ENCODE peak calls at places on chromosomes 5 and 9, in six cellular contexts. One of them, this sample, is unnamed.

GRCh38 chr5:125657936-125658335 is 765.3 kb upstream of the GRAMD2B start:
- DNase-seq in CD8-positive, alpha-beta memory T cell: no peak
- DNase-seq in Panc1: no peak
- DNase-seq in CD4-positive, alpha-beta memory T cell: no peak
- DNase-seq in pancreas: no peak
- DNase-seq in Karpas-422: no peak
- DNase-seq in this sample: no peak

GRCh38 chr9:5435912-5436311 is 1.8 kb downstream of the PLGRKT start:
- DNase-seq in pancreas: no peak
- DNase-seq in Panc1: no peak
- DNase-seq in Karpas-422: no peak
- DNase-seq in CD4-positive, alpha-beta memory T cell: no peak
- DNase-seq in CD8-positive, alpha-beta memory T cell: no peak
- DNase-seq in this sample: no peak

GRCh38 chr5:163564321-163564924 is 59.0 kb downstream of the MAT2B start:
- DNase-seq in pancreas: peak; percentile 76
- DNase-seq in Karpas-422: peak; percentile 86
- DNase-seq in CD4-positive, alpha-beta memory T cell: peak; percentile 61
- DNase-seq in CD8-positive, alpha-beta memory T cell: peak; percentile 29
- DNase-seq in Panc1: peak; percentile 53
- DNase-seq in this sample: peak; percentile 33

GRCh38 chr5:59525957-59526356 is 367.6 kb downstream of the PDE4D start:
- DNase-seq in pancreas: no peak
- DNase-seq in CD8-positive, alpha-beta memory T cell: no peak
- DNase-seq in CD4-positive, alpha-beta memory T cell: no peak
- DNase-seq in Panc1: no peak
- DNase-seq in Karpas-422: no peak
- DNase-seq in this sample: no peak

GRCh38 chr9:131203438-131204219 is 72.7 kb downstream of the FAM78A start:
- DNase-seq in CD8-positive, alpha-beta memory T cell: no peak
- DNase-seq in Karpas-422: peak; percentile 56
- DNase-seq in CD4-positive, alpha-beta memory T cell: no peak
- DNase-seq in Panc1: no peak
- DNase-seq in pancreas: no peak
- DNase-seq in this sample: no peak

GRCh38 chr9:38119570-38119969 is 50.5 kb upstream of the SHB start:
- DNase-seq in Karpas-422: no peak
- DNase-seq in CD8-positive, alpha-beta memory T cell: no peak
- DNase-seq in CD4-positive, alpha-beta memory T cell: no peak
- DNase-seq in Panc1: no peak
- DNase-seq in pancreas: peak; percentile 3
- DNase-seq in this sample: no peak

GRCh38 chr9:129209580-129209979 is 31.5 kb upstream of the IER5L start:
- DNase-seq in Karpas-422: no peak
- DNase-seq in CD8-positive, alpha-beta memory T cell: no peak
- DNase-seq in pancreas: no peak
- DNase-seq in Panc1: no peak
- DNase-seq in CD4-positive, alpha-beta memory T cell: no peak
- DNase-seq in this sample: no peak

GRCh38 chr5:78540335-78541057 is 108.1 kb downstream of the LHFPL2 start:
- DNase-seq in Panc1: no peak
- DNase-seq in CD4-positive, alpha-beta memory T cell: no peak
- DNase-seq in Karpas-422: no peak
- DNase-seq in CD8-positive, alpha-beta memory T cell: no peak
- DNase-seq in pancreas: no peak
- DNase-seq in this sample: no peak

GRCh38 chr5:167294861-167295685 is 996.4 kb upstream of the WWC1 start:
- DNase-seq in CD8-positive, alpha-beta memory T cell: no peak
- DNase-seq in CD4-positive, alpha-beta memory T cell: no peak
- DNase-seq in pancreas: no peak
- DNase-seq in Panc1: peak; percentile 58
- DNase-seq in Karpas-422: no peak
- DNase-seq in this sample: peak; percentile 41

GRCh38 chr5:50881407-50881806 is 215.0 kb downstream of the PARP8 start:
- DNase-seq in pancreas: no peak
- DNase-seq in CD4-positive, alpha-beta memory T cell: no peak
- DNase-seq in Panc1: no peak
- DNase-seq in CD8-positive, alpha-beta memory T cell: no peak
- DNase-seq in Karpas-422: no peak
- DNase-seq in this sample: no peak

GRCh38 chr5:98927242-98927987 is 1.4 kb downstream of the CHD1 start:
- DNase-seq in CD8-positive, alpha-beta memory T cell: peak; percentile 74
- DNase-seq in Karpas-422: peak; percentile 70
- DNase-seq in CD4-positive, alpha-beta memory T cell: peak; percentile 84
- DNase-seq in pancreas: no peak
- DNase-seq in Panc1: no peak
- DNase-seq in this sample: peak; percentile 39

GRCh38 chr5:168965638-168966037 is 335.3 kb downstream of the SLIT3 start:
- DNase-seq in CD4-positive, alpha-beta memory T cell: no peak
- DNase-seq in CD8-positive, alpha-beta memory T cell: no peak
- DNase-seq in pancreas: no peak
- DNase-seq in Karpas-422: no peak
- DNase-seq in Panc1: no peak
- DNase-seq in this sample: no peak

GRCh38 chr9:132651259-132651658 is 18.5 kb downstream of the DDX31 start:
- DNase-seq in CD8-positive, alpha-beta memory T cell: no peak
- DNase-seq in pancreas: no peak
- DNase-seq in CD4-positive, alpha-beta memory T cell: no peak
- DNase-seq in Panc1: no peak
- DNase-seq in Karpas-422: no peak
- DNase-seq in this sample: peak; percentile 85

GRCh38 chr9:27193886-27194285 is 84.9 kb downstream of the TEK start:
- DNase-seq in pancreas: no peak
- DNase-seq in Panc1: no peak
- DNase-seq in CD4-positive, alpha-beta memory T cell: no peak
- DNase-seq in Karpas-422: no peak
- DNase-seq in CD8-positive, alpha-beta memory T cell: no peak
- DNase-seq in this sample: no peak

GRCh38 chr5:109830955-109831502 is 141.3 kb downstream of the MAN2A1 start:
- DNase-seq in CD8-positive, alpha-beta memory T cell: no peak
- DNase-seq in CD4-positive, alpha-beta memory T cell: no peak
- DNase-seq in pancreas: no peak
- DNase-seq in Karpas-422: no peak
- DNase-seq in Panc1: no peak
- DNase-seq in this sample: no peak

GRCh38 chr9:131960311-131960710 is 119.4 kb downstream of the MED27 start:
- DNase-seq in CD4-positive, alpha-beta memory T cell: no peak
- DNase-seq in Panc1: no peak
- DNase-seq in CD8-positive, alpha-beta memory T cell: no peak
- DNase-seq in pancreas: no peak
- DNase-seq in Karpas-422: no peak
- DNase-seq in this sample: no peak

GRCh38 chr9:79759460-79759859 is 187.7 kb downstream of the TLE4 start:
- DNase-seq in Panc1: no peak
- DNase-seq in CD4-positive, alpha-beta memory T cell: no peak
- DNase-seq in CD8-positive, alpha-beta memory T cell: no peak
- DNase-seq in pancreas: no peak
- DNase-seq in Karpas-422: no peak
- DNase-seq in this sample: no peak

GRCh38 chr9:95505072-95505471 is 11.7 kb downstream of the PTCH1 start:
- DNase-seq in CD8-positive, alpha-beta memory T cell: no peak
- DNase-seq in Panc1: no peak
- DNase-seq in pancreas: no peak
- DNase-seq in Karpas-422: no peak
- DNase-seq in CD4-positive, alpha-beta memory T cell: no peak
- DNase-seq in this sample: no peak

GRCh38 chr9:91028166-91028827 is 226.7 kb downstream of the SYK start:
- DNase-seq in Panc1: no peak
- DNase-seq in Karpas-422: no peak
- DNase-seq in CD8-positive, alpha-beta memory T cell: no peak
- DNase-seq in CD4-positive, alpha-beta memory T cell: no peak
- DNase-seq in pancreas: no peak
- DNase-seq in this sample: no peak

GRCh38 chr5:67235399-67236110 is 39.0 kb upstream of the CD180 start:
- DNase-seq in pancreas: peak; percentile 21
- DNase-seq in CD8-positive, alpha-beta memory T cell: no peak
- DNase-seq in Panc1: no peak
- DNase-seq in Karpas-422: no peak
- DNase-seq in CD4-positive, alpha-beta memory T cell: no peak
- DNase-seq in this sample: no peak

GRCh38 chr5:126513703-126514102 is 81.3 kb downstream of the ALDH7A1 start:
- DNase-seq in CD8-positive, alpha-beta memory T cell: no peak
- DNase-seq in pancreas: no peak
- DNase-seq in CD4-positive, alpha-beta memory T cell: no peak
- DNase-seq in Panc1: no peak
- DNase-seq in Karpas-422: no peak
- DNase-seq in this sample: no peak

GRCh38 chr9:112013261-112013660 is 116.6 kb downstream of the UGCG start:
- DNase-seq in CD4-positive, alpha-beta memory T cell: no peak
- DNase-seq in pancreas: no peak
- DNase-seq in Karpas-422: no peak
- DNase-seq in CD8-positive, alpha-beta memory T cell: no peak
- DNase-seq in Panc1: no peak
- DNase-seq in this sample: no peak

GRCh38 chr9:113957778-113958430 is 81.8 kb downstream of the ZNF618 start:
- DNase-seq in Panc1: no peak
- DNase-seq in CD8-positive, alpha-beta memory T cell: no peak
- DNase-seq in pancreas: peak; percentile 37
- DNase-seq in Karpas-422: no peak
- DNase-seq in CD4-positive, alpha-beta memory T cell: no peak
- DNase-seq in this sample: no peak

GRCh38 chr5:102764381-102765005 is 9.4 kb downstream of the PAM start:
- DNase-seq in Panc1: no peak
- DNase-seq in pancreas: no peak
- DNase-seq in CD4-positive, alpha-beta memory T cell: peak; percentile 10
- DNase-seq in CD8-positive, alpha-beta memory T cell: peak; percentile 25
- DNase-seq in Karpas-422: no peak
- DNase-seq in this sample: no peak

GRCh38 chr9:22625540-22625939 is 178.9 kb downstream of the DMRTA1 start:
- DNase-seq in CD8-positive, alpha-beta memory T cell: no peak
- DNase-seq in pancreas: no peak
- DNase-seq in Panc1: no peak
- DNase-seq in CD4-positive, alpha-beta memory T cell: no peak
- DNase-seq in Karpas-422: no peak
- DNase-seq in this sample: no peak

GRCh38 chr9:124257865-124258764 is at the start of gene NEK6:
- DNase-seq in pancreas: no peak
- DNase-seq in CD4-positive, alpha-beta memory T cell: peak; percentile 52
- DNase-seq in Panc1: no peak
- DNase-seq in Karpas-422: peak; percentile 77
- DNase-seq in CD8-positive, alpha-beta memory T cell: peak; percentile 52
- DNase-seq in this sample: peak; percentile 69

GRCh38 chr5:54696931-54697330 is 179.4 kb downstream of the SNX18 start:
- DNase-seq in CD8-positive, alpha-beta memory T cell: no peak
- DNase-seq in CD4-positive, alpha-beta memory T cell: no peak
- DNase-seq in Karpas-422: no peak
- DNase-seq in Panc1: no peak
- DNase-seq in pancreas: no peak
- DNase-seq in this sample: no peak

GRCh38 chr5:139708877-139709586 is 60.9 kb downstream of the CXXC5 start:
- DNase-seq in Panc1: no peak
- DNase-seq in CD8-positive, alpha-beta memory T cell: no peak
- DNase-seq in pancreas: peak; percentile 66
- DNase-seq in Karpas-422: no peak
- DNase-seq in CD4-positive, alpha-beta memory T cell: no peak
- DNase-seq in this sample: peak; percentile 67

GRCh38 chr9:109471994-109472393 is 26.1 kb downstream of the PTPN3 start:
- DNase-seq in Karpas-422: no peak
- DNase-seq in pancreas: no peak
- DNase-seq in CD4-positive, alpha-beta memory T cell: no peak
- DNase-seq in Panc1: no peak
- DNase-seq in CD8-positive, alpha-beta memory T cell: no peak
- DNase-seq in this sample: no peak

GRCh38 chr9:129580211-129580915 is 40.5 kb downstream of the C9orf50 start:
- DNase-seq in Panc1: no peak
- DNase-seq in Karpas-422: no peak
- DNase-seq in pancreas: no peak
- DNase-seq in CD8-positive, alpha-beta memory T cell: no peak
- DNase-seq in CD4-positive, alpha-beta memory T cell: peak; percentile 41
- DNase-seq in this sample: no peak

GRCh38 chr9:31588010-31588409 is 796.4 kb upstream of the ACO1 start:
- DNase-seq in Karpas-422: no peak
- DNase-seq in CD8-positive, alpha-beta memory T cell: no peak
- DNase-seq in pancreas: no peak
- DNase-seq in CD4-positive, alpha-beta memory T cell: no peak
- DNase-seq in Panc1: no peak
- DNase-seq in this sample: peak; percentile 21

GRCh38 chr5:175285263-175285662 is 158.7 kb downstream of the DRD1 start:
- DNase-seq in Panc1: no peak
- DNase-seq in CD8-positive, alpha-beta memory T cell: no peak
- DNase-seq in CD4-positive, alpha-beta memory T cell: no peak
- DNase-seq in pancreas: no peak
- DNase-seq in Karpas-422: no peak
- DNase-seq in this sample: no peak

GRCh38 chr5:39364367-39364766 is at the start of gene C9:
- DNase-seq in CD4-positive, alpha-beta memory T cell: no peak
- DNase-seq in Karpas-422: no peak
- DNase-seq in CD8-positive, alpha-beta memory T cell: no peak
- DNase-seq in pancreas: no peak
- DNase-seq in Panc1: no peak
- DNase-seq in this sample: no peak

GRCh38 chr5:164921722-164922121 is 1416.3 kb downstream of the MAT2B start:
- DNase-seq in Karpas-422: no peak
- DNase-seq in Panc1: no peak
- DNase-seq in CD4-positive, alpha-beta memory T cell: no peak
- DNase-seq in pancreas: no peak
- DNase-seq in CD8-positive, alpha-beta memory T cell: no peak
- DNase-seq in this sample: no peak
- H3K9me3 ChIP-seq in Karpas-422: peaks cover 14% of the 10 kb centered on the region
- H3K9me3 ChIP-seq in Panc1: no peaks in the 10 kb centered on the region
- H3K9me3 ChIP-seq in CD4-positive, alpha-beta memory T cell: no peaks in the 10 kb centered on the region
- H3K9me3 ChIP-seq in pancreas: no peaks in the 10 kb centered on the region
- H3K9me3 ChIP-seq in CD8-positive, alpha-beta memory T cell: no peaks in the 10 kb centered on the region
- H3K9me3 ChIP-seq in this sample: peaks cover 38% of the 10 kb centered on the region

GRCh38 chr5:131997026-131997726 is 14.3 kb downstream of the ACSL6 start:
- DNase-seq in CD4-positive, alpha-beta memory T cell: no peak
- DNase-seq in Karpas-422: no peak
- DNase-seq in pancreas: no peak
- DNase-seq in CD8-positive, alpha-beta memory T cell: no peak
- DNase-seq in Panc1: no peak
- DNase-seq in this sample: peak; percentile 12
- H3K4me1 ChIP-seq in CD4-positive, alpha-beta memory T cell: peaks cover 63% of the 10 kb centered on the region
- H3K4me1 ChIP-seq in Karpas-422: peaks cover 8% of the 10 kb centered on the region
- H3K4me1 ChIP-seq in pancreas: peaks cover 13% of the 10 kb centered on the region
- H3K4me1 ChIP-seq in CD8-positive, alpha-beta memory T cell: peaks cover 59% of the 10 kb centered on the region
- H3K4me1 ChIP-seq in Panc1: no peaks in the 10 kb centered on the region
- H3K4me1 ChIP-seq in this sample: no peaks in the 10 kb centered on the region

GRCh38 chr5:84301535-84301934 is 83.1 kb downstream of the EDIL3 start:
- DNase-seq in CD4-positive, alpha-beta memory T cell: no peak
- DNase-seq in Karpas-422: no peak
- DNase-seq in pancreas: no peak
- DNase-seq in Panc1: no peak
- DNase-seq in CD8-positive, alpha-beta memory T cell: no peak
- DNase-seq in this sample: no peak
- H3K4me3 ChIP-seq in CD4-positive, alpha-beta memory T cell: no peak overlapping the region
- H3K4me3 ChIP-seq in Karpas-422: no peak overlapping the region
- H3K4me3 ChIP-seq in pancreas: no peak overlapping the region
- H3K4me3 ChIP-seq in Panc1: no peak overlapping the region
- H3K4me3 ChIP-seq in CD8-positive, alpha-beta memory T cell: no peak overlapping the region
- H3K4me3 ChIP-seq in this sample: no peak overlapping the region

DNA sequence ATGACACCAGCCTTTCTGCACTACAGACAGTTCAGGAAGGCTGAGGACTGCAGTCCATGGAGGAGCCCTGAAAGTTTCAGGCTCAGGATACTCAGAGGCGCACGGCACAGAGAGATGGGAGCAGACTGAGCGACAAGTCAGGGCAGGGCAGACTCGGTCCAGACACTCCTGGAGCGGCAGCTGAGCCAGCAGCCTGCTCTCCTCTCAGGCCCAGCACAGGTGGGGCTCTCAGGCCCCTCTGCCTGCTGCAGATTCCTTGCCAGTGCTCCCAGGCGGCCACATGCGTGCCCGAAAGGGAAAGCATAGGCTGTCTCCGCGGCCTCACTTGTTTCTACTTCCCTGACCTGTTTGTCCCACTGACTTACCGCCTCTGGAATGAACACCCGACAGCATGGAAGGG is 228.3 kb downstream of the IRX2 start:
- DNase-seq in pancreas: no peak
- DNase-seq in CD4-positive, alpha-beta memory T cell: no peak
- DNase-seq in CD8-positive, alpha-beta memory T cell: no peak
- DNase-seq in Karpas-422: no peak
- DNase-seq in Panc1: no peak
- DNase-seq in this sample: no peak
- H3K9me3 ChIP-seq in pancreas: no peaks in the 10 kb centered on the region
- H3K9me3 ChIP-seq in CD4-positive, alpha-beta memory T cell: no peaks in the 10 kb centered on the region
- H3K9me3 ChIP-seq in CD8-positive, alpha-beta memory T cell: no peaks in the 10 kb centered on the region
- H3K9me3 ChIP-seq in Karpas-422: peaks cover 10% of the 10 kb centered on the region
- H3K9me3 ChIP-seq in Panc1: no peaks in the 10 kb centered on the region
- H3K9me3 ChIP-seq in this sample: peaks cover 22% of the 10 kb centered on the region